ENCODE peak calls at places on chromosomes 6 and 20, in nine cellular contexts. P is NB4, J is PC-3, G is neural progenitor cell, X is HFFc6, Y is HCT116, W is cardiac fibroblast, H is A549, M is neural crest cell. A is an unnamed sample.

GRCh38 chr6:26660096-26660425 is 515 bp upstream of the ZNF322 start:
- DNase-seq in G (no peak), P (no peak), H (peak), W (peak), M (no peak), J (peak), Y (no peak), X (peak), A (no peak)

GRCh38 chr20:47353697-47354387 is 2.7 kb downstream of the ZMYND8 start:
- DNase-seq in P (peak), W (peak), H (no peak), M (no peak), G (no peak), Y (no peak), X (no peak), J (no peak), A (no peak)

GRCh38 chr6:87165169-87165568 is 9.8 kb downstream of the ZNF292 start:
- DNase-seq in H (no peak), M (no peak), J (no peak), W (no peak), X (no peak), G (no peak), Y (no peak), P (no peak), A (no peak)

GRCh38 chr20:47950103-47950502 is 164.8 kb upstream of the SULF2 start:
- DNase-seq in G (no peak), Y (no peak), M (no peak), P (no peak), H (no peak), J (peak), W (peak), X (no peak), A (no peak)

GRCh38 chr20:12047838-12048432 is 130.2 kb downstream of the BTBD3 start:
- DNase-seq in G (no peak), W (peak), P (no peak), H (no peak), X (peak), J (peak), M (no peak), Y (no peak), A (no peak)

GRCh38 chr20:44917399-44917798 is 7.5 kb downstream of the PABPC1L start:
- DNase-seq in M (no peak), P (no peak), Y (no peak), H (no peak), X (no peak), G (no peak), J (no peak), W (no peak), A (no peak)

GRCh38 chr6:53717571-53717970 is 52.0 kb upstream of the KLHL31 start:
- DNase-seq in J (peak), P (no peak), X (no peak), G (no peak), Y (no peak), H (no peak), M (no peak), W (no peak), A (no peak)

GRCh38 chr20:37968726-37969401 is 64.4 kb downstream of the TTI1 start:
- DNase-seq in J (peak), M (no peak), P (peak), W (no peak), H (no peak), Y (no peak), X (no peak), G (peak), A (no peak)

GRCh38 chr6:160767019-160767646 is 65.1 kb downstream of the PLG start:
- DNase-seq in P (no peak), H (peak), W (peak), G (peak), Y (no peak), J (peak), M (peak), X (no peak), A (peak)

GRCh38 chr20:23857954-23858565 is 21.5 kb downstream of the CST5 start:
- DNase-seq in J (no peak), W (no peak), Y (no peak), X (no peak), H (no peak), G (peak), M (peak), P (no peak), A (peak)

GRCh38 chr6:26311385-26312095 is 53.5 kb upstream of the BTN3A2 start:
- DNase-seq in M (no peak), J (peak), W (peak), G (peak), P (peak), Y (peak), H (no peak), X (peak), A (peak)

GRCh38 chr6:47247227-47247797 is 62.4 kb downstream of the TNFRSF21 start:
- DNase-seq in H (no peak), Y (no peak), W (peak), X (no peak), P (peak), M (no peak), G (no peak), J (no peak), A (no peak)

GRCh38 chr6:21613809-21614208 is 20.3 kb downstream of the SOX4 start:
- DNase-seq in H (no peak), X (no peak), W (no peak), J (no peak), G (no peak), P (no peak), Y (no peak), M (no peak), A (no peak)

GRCh38 chr6:80676386-80676785 is 569.9 kb downstream of the BCKDHB start:
- DNase-seq in X (peak), H (no peak), G (no peak), W (no peak), M (no peak), Y (no peak), J (peak), P (no peak), A (no peak)

GRCh38 chr6:45555981-45556771 is 178.4 kb upstream of the SUPT3H start:
- DNase-seq in P (no peak), X (peak), M (no peak), H (no peak), W (peak), G (peak), J (peak), Y (no peak), A (no peak)

GRCh38 chr6:152981989-152982767 is 663 bp downstream of the FBXO5 start:
- DNase-seq in J (no peak), M (peak), W (no peak), H (no peak), X (no peak), P (peak), Y (no peak), G (peak), A (peak)

GRCh38 chr20:967796-968742 is 34.0 kb downstream of the RSPO4 start:
- DNase-seq in M (no peak), W (peak), X (peak), H (no peak), J (peak), Y (peak), P (peak), G (peak), A (no peak)

GRCh38 chr20:51639206-51639832 is 96.8 kb upstream of the NFATC2 start:
- DNase-seq in G (peak), Y (peak), P (peak), H (peak), W (peak), X (peak), M (peak), J (peak), A (peak)

GRCh38 chr20:59399426-59400099 is 99.2 kb downstream of the EDN3 start:
- DNase-seq in G (no peak), H (no peak), Y (no peak), W (no peak), J (no peak), P (no peak), M (no peak), X (no peak), A (no peak)

GRCh38 chr6:72049376-72049775 is 163.0 kb downstream of the RIMS1 start:
- DNase-seq in M (no peak), G (no peak), W (no peak), P (no peak), X (no peak), Y (no peak), J (no peak), H (no peak), A (no peak)

GRCh38 chr6:85810558-85810957 is 167.9 kb upstream of the SYNCRIP start:
- DNase-seq in G (no peak), W (no peak), M (no peak), H (no peak), X (no peak), J (no peak), P (peak), Y (no peak), A (no peak)

DNA sequence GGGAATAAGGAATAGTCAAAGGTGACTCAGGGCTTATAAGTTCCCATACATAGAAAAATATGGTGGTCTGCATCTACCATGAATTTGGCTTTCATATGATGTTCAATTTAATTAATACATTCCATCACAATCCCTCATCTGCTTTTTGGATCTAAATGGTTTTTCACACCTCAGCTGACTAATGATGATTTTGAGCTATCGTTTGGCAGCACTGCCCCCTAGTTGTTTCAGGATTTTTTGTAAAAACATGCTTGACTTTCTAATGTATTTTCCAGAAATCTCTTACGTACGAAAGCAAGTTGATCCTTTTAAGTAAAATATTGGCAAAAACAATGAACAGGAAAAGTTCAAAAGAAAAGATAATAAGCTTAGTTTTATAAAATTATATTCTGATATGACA is 408.6 kb upstream of the ADGRB3 start:
- DNase-seq in P (peak), H (no peak), M (no peak), Y (no peak), J (no peak), W (peak), X (no peak), G (peak), A (no peak)
- TF ChIP-seq CTCF in P (peak), H (no peak), M (peak), Y (no peak), J (peak), W (peak), X (peak), G (peak), A (peak)

GRCh38 chr6:146526192-146526591 is 17.4 kb upstream of the RAB32 start:
- DNase-seq in M (no peak), J (no peak), W (peak), H (no peak), G (no peak), X (peak), Y (no peak), P (no peak), A (no peak)
- TF ChIP-seq CTCF in M (peak), J (peak), W (peak), H (peak), G (peak), X (peak), Y (no peak), P (no peak), A (no peak)

GRCh38 chr6:108250240-108250866 is 10.5 kb downstream of the SNX3 start:
- DNase-seq in H (no peak), P (peak), W (peak), G (peak), X (peak), M (no peak), J (peak), Y (peak), A (no peak)
- TF ChIP-seq CTCF in H (peak), P (peak), W (peak), G (peak), X (peak), M (peak), J (peak), Y (no peak), A (peak)

GRCh38 chr6:129981598-129981997 is 36.8 kb upstream of the L3MBTL3 start:
- DNase-seq in Y (peak), H (no peak), X (peak), M (no peak), J (peak), G (no peak), P (no peak), W (peak), A (no peak)
- TF ChIP-seq CTCF in Y (peak), H (no peak), X (peak), M (no peak), J (peak), G (peak), P (peak), W (peak), A (no peak)

DNA sequence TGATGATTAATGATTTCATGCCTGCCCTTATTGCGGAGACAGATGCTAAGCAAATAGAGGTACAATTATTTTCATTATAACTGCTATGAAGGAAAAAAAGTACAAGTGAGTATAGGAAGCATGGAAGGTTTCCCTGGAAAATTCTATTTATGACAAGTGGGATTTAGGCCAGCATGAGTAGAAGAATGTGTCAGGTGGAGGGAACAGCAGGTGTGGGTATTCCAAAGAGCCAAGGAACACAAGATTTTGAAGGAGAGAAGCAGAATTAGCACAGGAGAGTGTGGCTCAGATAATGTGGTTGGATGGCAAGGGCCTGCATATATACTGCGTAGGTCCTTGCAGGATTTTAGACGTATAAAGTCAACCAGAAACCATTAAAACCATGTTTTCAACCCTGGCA is 11.4 kb downstream of the PLCB1 start:
- DNase-seq in H (no peak), P (no peak), G (no peak), X (no peak), J (no peak), Y (no peak), M (no peak), W (no peak), A (no peak)
- TF ChIP-seq CTCF in H (no peak), P (no peak), G (no peak), X (no peak), J (no peak), Y (no peak), M (no peak), W (no peak), A (no peak)

DNA sequence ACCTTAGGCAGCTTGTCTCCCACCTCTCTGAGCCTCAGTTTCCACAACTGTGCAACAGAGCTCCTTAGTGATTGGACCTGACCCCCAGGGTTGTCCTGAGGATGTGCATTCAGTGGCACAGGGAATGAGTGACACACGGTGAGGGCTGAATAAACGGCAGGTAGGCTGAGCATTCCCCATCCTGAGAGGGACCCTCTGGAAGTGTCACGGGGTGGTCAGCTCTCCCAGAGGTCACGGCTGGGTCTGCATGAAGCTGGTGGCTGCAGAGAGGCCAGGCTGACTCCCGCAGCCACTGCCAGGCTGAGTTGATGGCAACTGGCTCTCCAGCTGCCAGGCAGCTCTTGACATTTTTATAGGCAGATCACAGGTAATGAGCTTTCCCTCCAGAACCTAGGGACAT is 42.5 kb downstream of the CD40 start:
- DNase-seq in J (no peak), Y (no peak), W (no peak), P (no peak), M (no peak), H (no peak), X (no peak), G (no peak), A (no peak)
- TF ChIP-seq CTCF in J (no peak), Y (no peak), W (no peak), P (no peak), M (no peak), H (no peak), X (no peak), G (no peak), A (no peak)

DNA sequence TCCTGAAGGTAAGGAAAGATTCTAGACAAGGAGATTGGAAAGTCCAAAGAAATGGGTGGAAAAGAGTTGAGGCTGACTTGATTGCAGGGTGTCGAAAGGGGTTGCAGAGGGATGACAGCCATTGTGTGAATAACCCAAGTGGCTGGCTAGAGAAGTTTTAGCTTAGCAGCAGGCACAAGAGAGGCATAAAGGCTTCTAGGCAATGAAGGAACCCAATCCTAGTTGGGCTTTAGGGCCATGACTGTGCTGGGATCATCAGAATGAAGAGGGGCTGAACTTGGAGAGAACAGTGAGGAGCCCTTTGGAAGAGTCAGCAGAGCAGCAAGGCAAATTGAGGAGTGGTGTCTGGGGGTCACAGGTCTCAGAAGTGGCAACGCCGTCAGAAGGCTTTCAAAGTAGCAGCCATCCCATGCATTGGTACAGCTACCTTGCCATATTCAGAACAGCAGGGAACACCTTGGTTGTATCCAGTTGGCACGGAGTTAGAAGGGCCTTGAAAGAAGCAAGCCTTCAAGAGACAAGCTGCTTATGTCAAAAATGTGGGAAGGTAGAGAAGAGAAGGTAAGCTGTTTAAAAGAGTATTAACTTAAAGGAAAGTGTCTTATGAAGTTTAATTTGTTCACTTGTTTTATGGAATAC is 146.4 kb downstream of the ADGRG6 start:
- DNase-seq in X (no peak), H (no peak), P (no peak), Y (no peak), M (no peak), W (no peak), G (no peak), J (no peak), A (no peak)
- TF ChIP-seq CTCF in X (no peak), H (no peak), P (no peak), Y (no peak), M (no peak), W (no peak), G (no peak), J (no peak), A (no peak)